ENCODE peak calls at places on chromosome 20, in seven cellular contexts. One of them, this sample, is unnamed.

GRCh38 chr20:49259284-49259683 is 18.6 kb downstream of the ZNFX1 start:
- DNase-seq in T-helper 1 cell: no peak
- DNase-seq in NT2/D1: no peak
- DNase-seq in stimulated activated naive CD8-positive, alpha-beta T cell treated with anti-CD3 and anti-CD28 coated beads, Interleukin-15, Interleukin-2, amounts not matched to agents 100 U/mL and 50 U/mL, for 24 hours: no peak
- DNase-seq in cardiac fibroblast: no peak
- DNase-seq in AG09319: no peak
- DNase-seq in upper lobe of left lung: no peak
- DNase-seq in this sample: no peak

GRCh38 chr20:17541996-17542395 is 10.8 kb upstream of the BFSP1 start:
- DNase-seq in T-helper 1 cell: no peak
- DNase-seq in NT2/D1: no peak
- DNase-seq in stimulated activated naive CD8-positive, alpha-beta T cell treated with anti-CD3 and anti-CD28 coated beads, Interleukin-15, Interleukin-2, amounts not matched to agents 100 U/mL and 50 U/mL, for 24 hours: no peak
- DNase-seq in cardiac fibroblast: peak; percentile 81
- DNase-seq in AG09319: no peak
- DNase-seq in upper lobe of left lung: peak; percentile 81
- DNase-seq in this sample: no peak

GRCh38 chr20:16518068-16518783 is 55.0 kb downstream of the KIF16B start:
- DNase-seq in T-helper 1 cell: peak; percentile 1
- DNase-seq in NT2/D1: peak; percentile 32
- DNase-seq in stimulated activated naive CD8-positive, alpha-beta T cell treated with anti-CD3 and anti-CD28 coated beads, Interleukin-15, Interleukin-2, amounts not matched to agents 100 U/mL and 50 U/mL, for 24 hours: peak; percentile 10
- DNase-seq in cardiac fibroblast: peak; percentile 62
- DNase-seq in AG09319: peak; percentile 27
- DNase-seq in upper lobe of left lung: no peak
- DNase-seq in this sample: no peak

GRCh38 chr20:58084966-58085365 is 143.5 kb downstream of the ANKRD60 start:
- DNase-seq in T-helper 1 cell: no peak
- DNase-seq in NT2/D1: no peak
- DNase-seq in stimulated activated naive CD8-positive, alpha-beta T cell treated with anti-CD3 and anti-CD28 coated beads, Interleukin-15, Interleukin-2, amounts not matched to agents 100 U/mL and 50 U/mL, for 24 hours: no peak
- DNase-seq in cardiac fibroblast: no peak
- DNase-seq in AG09319: no peak
- DNase-seq in upper lobe of left lung: peak; percentile 8
- DNase-seq in this sample: no peak

GRCh38 chr20:3041818-3042504 is 1.5 kb upstream of the GNRH2 start:
- DNase-seq in T-helper 1 cell: no peak
- DNase-seq in NT2/D1: no peak
- DNase-seq in stimulated activated naive CD8-positive, alpha-beta T cell treated with anti-CD3 and anti-CD28 coated beads, Interleukin-15, Interleukin-2, amounts not matched to agents 100 U/mL and 50 U/mL, for 24 hours: no peak
- DNase-seq in cardiac fibroblast: no peak
- DNase-seq in AG09319: no peak
- DNase-seq in upper lobe of left lung: peak; percentile 33
- DNase-seq in this sample: no peak

GRCh38 chr20:56934888-56935287 is 305.8 kb downstream of the TFAP2C start:
- DNase-seq in T-helper 1 cell: no peak
- DNase-seq in NT2/D1: no peak
- DNase-seq in stimulated activated naive CD8-positive, alpha-beta T cell treated with anti-CD3 and anti-CD28 coated beads, Interleukin-15, Interleukin-2, amounts not matched to agents 100 U/mL and 50 U/mL, for 24 hours: no peak
- DNase-seq in cardiac fibroblast: no peak
- DNase-seq in AG09319: no peak
- DNase-seq in upper lobe of left lung: no peak
- DNase-seq in this sample: no peak

GRCh38 chr20:6468751-6469150 is 298.7 kb upstream of the BMP2 start:
- DNase-seq in T-helper 1 cell: no peak
- DNase-seq in NT2/D1: no peak
- DNase-seq in stimulated activated naive CD8-positive, alpha-beta T cell treated with anti-CD3 and anti-CD28 coated beads, Interleukin-15, Interleukin-2, amounts not matched to agents 100 U/mL and 50 U/mL, for 24 hours: no peak
- DNase-seq in cardiac fibroblast: peak; percentile 21
- DNase-seq in AG09319: no peak
- DNase-seq in upper lobe of left lung: no peak
- DNase-seq in this sample: no peak

GRCh38 chr20:57680934-57681914 is 28.6 kb downstream of the PMEPA1 start:
- DNase-seq in T-helper 1 cell: no peak
- DNase-seq in NT2/D1: no peak
- DNase-seq in stimulated activated naive CD8-positive, alpha-beta T cell treated with anti-CD3 and anti-CD28 coated beads, Interleukin-15, Interleukin-2, amounts not matched to agents 100 U/mL and 50 U/mL, for 24 hours: peak; percentile 52
- DNase-seq in cardiac fibroblast: no peak
- DNase-seq in AG09319: no peak
- DNase-seq in upper lobe of left lung: no peak
- DNase-seq in this sample: no peak

GRCh38 chr20:53706511-53707031 is 112.9 kb upstream of the ZNF217 start:
- DNase-seq in T-helper 1 cell: peak; percentile 80
- DNase-seq in NT2/D1: no peak
- DNase-seq in stimulated activated naive CD8-positive, alpha-beta T cell treated with anti-CD3 and anti-CD28 coated beads, Interleukin-15, Interleukin-2, amounts not matched to agents 100 U/mL and 50 U/mL, for 24 hours: no peak
- DNase-seq in cardiac fibroblast: peak; percentile 22
- DNase-seq in AG09319: peak; percentile 64
- DNase-seq in upper lobe of left lung: no peak
- DNase-seq in this sample: no peak

GRCh38 chr20:46559001-46559400 is 8.5 kb upstream of the OCSTAMP start:
- DNase-seq in T-helper 1 cell: no peak
- DNase-seq in NT2/D1: no peak
- DNase-seq in stimulated activated naive CD8-positive, alpha-beta T cell treated with anti-CD3 and anti-CD28 coated beads, Interleukin-15, Interleukin-2, amounts not matched to agents 100 U/mL and 50 U/mL, for 24 hours: no peak
- DNase-seq in cardiac fibroblast: no peak
- DNase-seq in AG09319: no peak
- DNase-seq in upper lobe of left lung: no peak
- DNase-seq in this sample: no peak

GRCh38 chr20:4297141-4297826 is 281.9 kb upstream of the RNF24 start:
- DNase-seq in T-helper 1 cell: no peak
- DNase-seq in NT2/D1: no peak
- DNase-seq in stimulated activated naive CD8-positive, alpha-beta T cell treated with anti-CD3 and anti-CD28 coated beads, Interleukin-15, Interleukin-2, amounts not matched to agents 100 U/mL and 50 U/mL, for 24 hours: no peak
- DNase-seq in cardiac fibroblast: peak; percentile 48
- DNase-seq in AG09319: no peak
- DNase-seq in upper lobe of left lung: peak; percentile 22
- DNase-seq in this sample: no peak

GRCh38 chr20:10434832-10435812 is at the start of gene SLX4IP:
- DNase-seq in T-helper 1 cell: peak; percentile 91
- DNase-seq in NT2/D1: peak; percentile 94
- DNase-seq in stimulated activated naive CD8-positive, alpha-beta T cell treated with anti-CD3 and anti-CD28 coated beads, Interleukin-15, Interleukin-2, amounts not matched to agents 100 U/mL and 50 U/mL, for 24 hours: peak; percentile 82
- DNase-seq in cardiac fibroblast: peak; percentile 97
- DNase-seq in AG09319: peak; percentile 89
- DNase-seq in upper lobe of left lung: peak; percentile 96
- DNase-seq in this sample: peak; percentile 85

GRCh38 chr20:1333462-1334369 is 4.8 kb upstream of the SDCBP2 start:
- DNase-seq in T-helper 1 cell: no peak
- DNase-seq in NT2/D1: no peak
- DNase-seq in stimulated activated naive CD8-positive, alpha-beta T cell treated with anti-CD3 and anti-CD28 coated beads, Interleukin-15, Interleukin-2, amounts not matched to agents 100 U/mL and 50 U/mL, for 24 hours: no peak
- DNase-seq in cardiac fibroblast: no peak
- DNase-seq in AG09319: no peak
- DNase-seq in upper lobe of left lung: peak; percentile 6
- DNase-seq in this sample: peak; percentile 33

GRCh38 chr20:4800676-4801449 is 79.2 kb downstream of the PRND start:
- DNase-seq in T-helper 1 cell: no peak
- DNase-seq in NT2/D1: no peak
- DNase-seq in stimulated activated naive CD8-positive, alpha-beta T cell treated with anti-CD3 and anti-CD28 coated beads, Interleukin-15, Interleukin-2, amounts not matched to agents 100 U/mL and 50 U/mL, for 24 hours: no peak
- DNase-seq in cardiac fibroblast: no peak
- DNase-seq in AG09319: no peak
- DNase-seq in upper lobe of left lung: no peak
- DNase-seq in this sample: no peak

GRCh38 chr20:40682104-40683045 is 6.7 kb downstream of the MAFB start:
- DNase-seq in T-helper 1 cell: no peak
- DNase-seq in NT2/D1: no peak
- DNase-seq in stimulated activated naive CD8-positive, alpha-beta T cell treated with anti-CD3 and anti-CD28 coated beads, Interleukin-15, Interleukin-2, amounts not matched to agents 100 U/mL and 50 U/mL, for 24 hours: no peak
- DNase-seq in cardiac fibroblast: no peak
- DNase-seq in AG09319: no peak
- DNase-seq in upper lobe of left lung: peak; percentile 75
- DNase-seq in this sample: no peak

GRCh38 chr20:46311039-46311650 is 2.8 kb upstream of the CDH22 start:
- DNase-seq in T-helper 1 cell: no peak
- DNase-seq in NT2/D1: no peak
- DNase-seq in stimulated activated naive CD8-positive, alpha-beta T cell treated with anti-CD3 and anti-CD28 coated beads, Interleukin-15, Interleukin-2, amounts not matched to agents 100 U/mL and 50 U/mL, for 24 hours: no peak
- DNase-seq in cardiac fibroblast: no peak
- DNase-seq in AG09319: no peak
- DNase-seq in upper lobe of left lung: no peak
- DNase-seq in this sample: no peak